ENCODE peak calls at places on chromosomes 12 and 14, in seven cellular contexts. E, J, Y, L, V, O and W are unnamed samples.

GRCh38 chr12:120220838-120221575 is 20.1 kb upstream of the RPLP0 start:
- DNase-seq in E (no peak), J (no peak), Y (peak), L (no peak), V (peak), O (no peak), W (no peak)

GRCh38 chr14:104425763-104426691 is 153.5 kb upstream of the C14orf180 start:
- DNase-seq in E (no peak), J (no peak), Y (no peak), L (no peak), V (no peak), O (no peak), W (no peak)

GRCh38 chr14:21106506-21107359 is 5.9 kb downstream of the TMEM253 start:
- DNase-seq in E (no peak), J (no peak), Y (peak), L (peak), V (peak), O (peak), W (peak)

GRCh38 chr14:38948576-38948975 is 154.5 kb downstream of the SEC23A start:
- DNase-seq in E (no peak), J (no peak), Y (no peak), L (no peak), V (no peak), O (no peak), W (no peak)

GRCh38 chr14:100278702-100279101 is 27.5 kb downstream of the SLC25A29 start:
- DNase-seq in E (peak), J (peak), Y (no peak), L (peak), V (no peak), O (no peak), W (peak)

GRCh38 chr14:99586761-99587462 is 17.1 kb downstream of the CCDC85C start:
- DNase-seq in E (no peak), J (no peak), Y (no peak), L (no peak), V (no peak), O (no peak), W (no peak)

GRCh38 chr12:92442782-92443181 is 260.0 kb upstream of the PLEKHG7 start:
- DNase-seq in E (no peak), J (no peak), Y (no peak), L (no peak), V (no peak), O (no peak), W (no peak)

GRCh38 chr12:90399317-90399716 is 555.7 kb downstream of the CCER1 start:
- DNase-seq in E (no peak), J (no peak), Y (no peak), L (no peak), V (no peak), O (no peak), W (no peak)

GRCh38 chr12:15767301-15767700 is 21.9 kb downstream of the EPS8 start:
- DNase-seq in E (no peak), J (no peak), Y (no peak), L (no peak), V (no peak), O (no peak), W (no peak)

GRCh38 chr12:3161861-3162260 is 84.7 kb downstream of the TSPAN9 start:
- DNase-seq in E (no peak), J (no peak), Y (no peak), L (no peak), V (no peak), O (no peak), W (no peak)

GRCh38 chr12:19597304-19598066 is 158.2 kb downstream of the AEBP2 start:
- DNase-seq in E (no peak), J (no peak), Y (no peak), L (no peak), V (no peak), O (no peak), W (no peak)

GRCh38 chr12:32051511-32052299 is 54.9 kb upstream of the BICD1 start:
- DNase-seq in E (peak), J (peak), Y (no peak), L (no peak), V (peak), O (peak), W (peak)

GRCh38 chr12:9866786-9867379 is 2.3 kb downstream of the CLEC2B start:
- DNase-seq in E (no peak), J (no peak), Y (no peak), L (no peak), V (no peak), O (no peak), W (no peak)
- H3K4me3 ChIP-seq in E (no peak), J (peak), Y (peak), L (peak), V (no peak), O (no peak), W (no peak)

GRCh38 chr12:123388218-123388947 is 4.5 kb downstream of the KMT5A start:
- DNase-seq in E (no peak), J (no peak), Y (peak), L (peak), V (peak), O (peak), W (no peak)

GRCh38 chr12:123382684-123383083 is 1.2 kb upstream of the KMT5A start:
- DNase-seq in E (no peak), J (no peak), Y (no peak), L (no peak), V (no peak), O (no peak), W (no peak)

GRCh38 chr12:123387508-123388217 is 3.7 kb downstream of the KMT5A start:
- DNase-seq in E (no peak), J (no peak), Y (no peak), L (peak), V (no peak), O (peak), W (no peak)

GRCh38 chr12:123384318-123384993 is 524 bp downstream of the KMT5A start:
- DNase-seq in E (no peak), J (no peak), Y (peak), L (peak), V (no peak), O (peak), W (no peak)

DNA sequence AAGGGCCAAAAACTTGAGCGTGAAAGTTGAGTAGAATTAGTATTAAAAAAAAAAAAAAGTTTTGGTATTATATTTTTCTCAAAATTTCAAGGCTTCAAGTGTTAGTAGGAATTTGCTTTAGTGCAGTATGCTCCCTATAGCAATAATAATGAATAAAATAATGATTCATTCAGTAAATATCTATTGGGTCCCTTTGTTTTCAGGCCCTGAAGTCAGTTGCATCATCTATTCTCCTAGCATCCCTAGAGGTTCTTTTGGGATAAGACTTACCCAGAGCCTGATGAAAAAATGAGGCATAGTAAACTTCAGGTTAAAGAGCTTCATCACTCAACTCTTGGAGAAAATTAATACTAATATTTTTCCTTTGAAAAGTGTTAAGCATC is 1.1 kb downstream of the KMT5A start:
- DNase-seq in E (no peak), J (no peak), Y (no peak), L (no peak), V (no peak), O (no peak), W (no peak)
- TF ChIP-seq CTCF in E (no peak), J (peak), Y (no peak), L (no peak), V (no peak), O (no peak), W (no peak)

GRCh38 chr12:49345840-49346658 is 639 bp upstream of the DNAJC22 start:
- DNase-seq in E (no peak), J (no peak), Y (peak), L (no peak), V (no peak), O (no peak), W (no peak)

GRCh38 chr12:49347307-49348237 is 884 bp downstream of the DNAJC22 start:
- DNase-seq in E (no peak), J (no peak), Y (peak), L (peak), V (peak), O (peak), W (peak)

GRCh38 chr12:49345048-49345839 is 1.4 kb upstream of the DNAJC22 start:
- DNase-seq in E (no peak), J (no peak), Y (peak), L (peak), V (no peak), O (peak), W (no peak)

GRCh38 chr12:49348781-49349180 is 2.1 kb downstream of the DNAJC22 start:
- DNase-seq in E (no peak), J (no peak), Y (peak), L (no peak), V (no peak), O (no peak), W (no peak)

GRCh38 chr12:49346659-49347306 is at the start of gene DNAJC22:
- DNase-seq in E (no peak), J (no peak), Y (peak), L (peak), V (no peak), O (peak), W (no peak)
- H3K4me3 ChIP-seq in E (peak), J (peak), Y (peak), L (peak), V (no peak), O (peak), W (peak)

GRCh38 chr12:124740691-124741137 is 123.0 kb downstream of the SCARB1 start:
- DNase-seq in E (no peak), J (no peak), Y (peak), L (peak), V (peak), O (no peak), W (no peak)

GRCh38 chr12:124741211-124741610 is 122.5 kb downstream of the SCARB1 start:
- DNase-seq in E (no peak), J (no peak), Y (no peak), L (no peak), V (no peak), O (no peak), W (no peak)

GRCh38 chr12:124743479-124744272 is 120.0 kb downstream of the SCARB1 start:
- DNase-seq in E (no peak), J (no peak), Y (no peak), L (no peak), V (peak), O (no peak), W (no peak)

GRCh38 chr12:124742702-124743101 is 121.0 kb downstream of the SCARB1 start:
- DNase-seq in E (no peak), J (no peak), Y (no peak), L (no peak), V (no peak), O (no peak), W (no peak)

GRCh38 chr12:124742111-124742510 is 121.6 kb downstream of the SCARB1 start:
- DNase-seq in E (no peak), J (no peak), Y (peak), L (no peak), V (no peak), O (no peak), W (no peak)
- TF ChIP-seq CTCF in E (no peak), J (no peak), Y (no peak), L (no peak), V (no peak), O (no peak), W (no peak)